ENCODE peak calls at places on chromosomes 3 and 15, in nine cellular contexts. One of them, this sample, is unnamed.

GRCh38 chr3:66037330-66037985 is 1.3 kb downstream of the MAGI1 start:
- DNase-seq in coronary artery: peak
- DNase-seq in body of pancreas: peak
- DNase-seq in Peyer's patch: peak
- DNase-seq in spleen: no peak
- DNase-seq in GM12865: no peak
- DNase-seq in esophagus muscularis mucosa: no peak
- DNase-seq in cardiac fibroblast: peak
- DNase-seq in epithelial cell of esophagus: peak
- DNase-seq in this sample: no peak

GRCh38 chr3:26590919-26591318 is 31.7 kb upstream of the LRRC3B start:
- DNase-seq in coronary artery: no peak
- DNase-seq in body of pancreas: no peak
- DNase-seq in Peyer's patch: no peak
- DNase-seq in spleen: no peak
- DNase-seq in GM12865: no peak
- DNase-seq in esophagus muscularis mucosa: no peak
- DNase-seq in cardiac fibroblast: no peak
- DNase-seq in epithelial cell of esophagus: peak
- DNase-seq in this sample: no peak

GRCh38 chr3:50354186-50354764 is 3.6 kb downstream of the CYB561D2 start:
- DNase-seq in coronary artery: no peak
- DNase-seq in body of pancreas: no peak
- DNase-seq in Peyer's patch: no peak
- DNase-seq in spleen: no peak
- DNase-seq in GM12865: no peak
- DNase-seq in esophagus muscularis mucosa: no peak
- DNase-seq in cardiac fibroblast: no peak
- DNase-seq in epithelial cell of esophagus: no peak
- DNase-seq in this sample: no peak

GRCh38 chr3:114709102-114709501 is 415.3 kb downstream of the TIGIT start:
- DNase-seq in coronary artery: no peak
- DNase-seq in body of pancreas: no peak
- DNase-seq in Peyer's patch: no peak
- DNase-seq in spleen: no peak
- DNase-seq in GM12865: no peak
- DNase-seq in esophagus muscularis mucosa: no peak
- DNase-seq in cardiac fibroblast: peak
- DNase-seq in epithelial cell of esophagus: peak
- DNase-seq in this sample: peak

GRCh38 chr3:53045784-53046170 is at the start of gene SFMBT1:
- DNase-seq in coronary artery: peak
- DNase-seq in body of pancreas: peak
- DNase-seq in Peyer's patch: peak
- DNase-seq in spleen: peak
- DNase-seq in GM12865: peak
- DNase-seq in esophagus muscularis mucosa: no peak
- DNase-seq in cardiac fibroblast: peak
- DNase-seq in epithelial cell of esophagus: peak
- DNase-seq in this sample: no peak

GRCh38 chr3:118980832-118981231 is 53.8 kb downstream of the IGSF11 start:
- DNase-seq in coronary artery: no peak
- DNase-seq in body of pancreas: no peak
- DNase-seq in Peyer's patch: no peak
- DNase-seq in spleen: no peak
- DNase-seq in GM12865: no peak
- DNase-seq in esophagus muscularis mucosa: no peak
- DNase-seq in cardiac fibroblast: no peak
- DNase-seq in epithelial cell of esophagus: no peak
- DNase-seq in this sample: no peak

GRCh38 chr15:73956276-73957086 is 30.2 kb downstream of the LOXL1 start:
- DNase-seq in coronary artery: peak
- DNase-seq in body of pancreas: no peak
- DNase-seq in Peyer's patch: no peak
- DNase-seq in spleen: peak
- DNase-seq in GM12865: no peak
- DNase-seq in esophagus muscularis mucosa: no peak
- DNase-seq in cardiac fibroblast: peak
- DNase-seq in epithelial cell of esophagus: peak
- DNase-seq in this sample: peak

GRCh38 chr15:45314960-45315359 is 62.9 kb downstream of the SLC28A2 start:
- DNase-seq in coronary artery: no peak
- DNase-seq in body of pancreas: peak
- DNase-seq in Peyer's patch: no peak
- DNase-seq in spleen: no peak
- DNase-seq in GM12865: peak
- DNase-seq in esophagus muscularis mucosa: no peak
- DNase-seq in cardiac fibroblast: peak
- DNase-seq in epithelial cell of esophagus: peak
- DNase-seq in this sample: no peak

GRCh38 chr3:10557783-10558373 is 52.5 kb upstream of the ATP2B2 start:
- DNase-seq in coronary artery: peak
- DNase-seq in body of pancreas: no peak
- DNase-seq in Peyer's patch: no peak
- DNase-seq in spleen: no peak
- DNase-seq in GM12865: no peak
- DNase-seq in esophagus muscularis mucosa: peak
- DNase-seq in cardiac fibroblast: peak
- DNase-seq in epithelial cell of esophagus: peak
- DNase-seq in this sample: no peak

GRCh38 chr3:29331830-29332637 is 51.2 kb downstream of the RBMS3 start:
- DNase-seq in coronary artery: no peak
- DNase-seq in body of pancreas: no peak
- DNase-seq in Peyer's patch: no peak
- DNase-seq in spleen: no peak
- DNase-seq in GM12865: peak
- DNase-seq in esophagus muscularis mucosa: no peak
- DNase-seq in cardiac fibroblast: no peak
- DNase-seq in epithelial cell of esophagus: peak
- DNase-seq in this sample: no peak

GRCh38 chr15:69060744-69061143 is 46.2 kb downstream of the NOX5 start:
- DNase-seq in coronary artery: no peak
- DNase-seq in body of pancreas: no peak
- DNase-seq in Peyer's patch: no peak
- DNase-seq in spleen: no peak
- DNase-seq in GM12865: peak
- DNase-seq in esophagus muscularis mucosa: no peak
- DNase-seq in cardiac fibroblast: no peak
- DNase-seq in epithelial cell of esophagus: no peak
- DNase-seq in this sample: no peak

GRCh38 chr3:33134026-33134625 is 20.3 kb downstream of the CRTAP start:
- DNase-seq in coronary artery: no peak
- DNase-seq in body of pancreas: no peak
- DNase-seq in Peyer's patch: no peak
- DNase-seq in spleen: no peak
- DNase-seq in GM12865: peak
- DNase-seq in esophagus muscularis mucosa: no peak
- DNase-seq in cardiac fibroblast: no peak
- DNase-seq in epithelial cell of esophagus: peak
- DNase-seq in this sample: no peak

GRCh38 chr3:142088522-142088921 is 60.8 kb downstream of the TFDP2 start:
- DNase-seq in coronary artery: no peak
- DNase-seq in body of pancreas: no peak
- DNase-seq in Peyer's patch: no peak
- DNase-seq in spleen: no peak
- DNase-seq in GM12865: no peak
- DNase-seq in esophagus muscularis mucosa: no peak
- DNase-seq in cardiac fibroblast: peak
- DNase-seq in epithelial cell of esophagus: peak
- DNase-seq in this sample: no peak

GRCh38 chr3:13492976-13493866 is 13.1 kb downstream of the HDAC11 start:
- DNase-seq in coronary artery: no peak
- DNase-seq in body of pancreas: no peak
- DNase-seq in Peyer's patch: no peak
- DNase-seq in spleen: peak
- DNase-seq in GM12865: no peak
- DNase-seq in esophagus muscularis mucosa: no peak
- DNase-seq in cardiac fibroblast: no peak
- DNase-seq in epithelial cell of esophagus: no peak
- DNase-seq in this sample: no peak

GRCh38 chr3:186365202-186365974 is 3.4 kb upstream of the DGKG start:
- DNase-seq in coronary artery: peak
- DNase-seq in body of pancreas: peak
- DNase-seq in Peyer's patch: no peak
- DNase-seq in spleen: no peak
- DNase-seq in GM12865: no peak
- DNase-seq in esophagus muscularis mucosa: no peak
- DNase-seq in cardiac fibroblast: peak
- DNase-seq in epithelial cell of esophagus: peak
- DNase-seq in this sample: no peak

GRCh38 chr15:25175789-25176615 is 221.2 kb downstream of the SNRPN start:
- DNase-seq in coronary artery: no peak
- DNase-seq in body of pancreas: peak
- DNase-seq in Peyer's patch: peak
- DNase-seq in spleen: peak
- DNase-seq in GM12865: no peak
- DNase-seq in esophagus muscularis mucosa: no peak
- DNase-seq in cardiac fibroblast: no peak
- DNase-seq in epithelial cell of esophagus: no peak
- DNase-seq in this sample: no peak

GRCh38 chr15:32990071-32990470 is 204.4 kb downstream of the FMN1 start:
- DNase-seq in coronary artery: no peak
- DNase-seq in body of pancreas: no peak
- DNase-seq in Peyer's patch: no peak
- DNase-seq in spleen: no peak
- DNase-seq in GM12865: no peak
- DNase-seq in esophagus muscularis mucosa: no peak
- DNase-seq in cardiac fibroblast: peak
- DNase-seq in epithelial cell of esophagus: no peak
- DNase-seq in this sample: no peak

GRCh38 chr15:32994810-32995424 is 199.6 kb downstream of the FMN1 start:
- DNase-seq in coronary artery: no peak
- DNase-seq in body of pancreas: no peak
- DNase-seq in Peyer's patch: no peak
- DNase-seq in spleen: no peak
- DNase-seq in GM12865: peak
- DNase-seq in esophagus muscularis mucosa: no peak
- DNase-seq in cardiac fibroblast: peak
- DNase-seq in epithelial cell of esophagus: peak
- DNase-seq in this sample: no peak

GRCh38 chr15:32991544-32992192 is 202.8 kb downstream of the FMN1 start:
- DNase-seq in coronary artery: no peak
- DNase-seq in body of pancreas: no peak
- DNase-seq in Peyer's patch: no peak
- DNase-seq in spleen: no peak
- DNase-seq in GM12865: no peak
- DNase-seq in esophagus muscularis mucosa: no peak
- DNase-seq in cardiac fibroblast: no peak
- DNase-seq in epithelial cell of esophagus: no peak
- DNase-seq in this sample: no peak

GRCh38 chr15:32998182-32998581 is 196.3 kb downstream of the FMN1 start:
- DNase-seq in coronary artery: no peak
- DNase-seq in body of pancreas: peak
- DNase-seq in Peyer's patch: no peak
- DNase-seq in spleen: no peak
- DNase-seq in GM12865: no peak
- DNase-seq in esophagus muscularis mucosa: peak
- DNase-seq in cardiac fibroblast: no peak
- DNase-seq in epithelial cell of esophagus: no peak
- DNase-seq in this sample: no peak

GRCh38 chr15:32993285-32993684 is 201.2 kb downstream of the FMN1 start:
- DNase-seq in coronary artery: no peak
- DNase-seq in body of pancreas: no peak
- DNase-seq in Peyer's patch: no peak
- DNase-seq in spleen: no peak
- DNase-seq in GM12865: peak
- DNase-seq in esophagus muscularis mucosa: no peak
- DNase-seq in cardiac fibroblast: peak
- DNase-seq in epithelial cell of esophagus: peak
- DNase-seq in this sample: no peak
- TF ChIP-seq CTCF in coronary artery: no peak
- TF ChIP-seq CTCF in body of pancreas: no peak
- TF ChIP-seq CTCF in Peyer's patch: peak
- TF ChIP-seq CTCF in spleen: no peak
- TF ChIP-seq CTCF in GM12865: no peak
- TF ChIP-seq CTCF in esophagus muscularis mucosa: no peak
- TF ChIP-seq CTCF in cardiac fibroblast: peak
- TF ChIP-seq CTCF in epithelial cell of esophagus: peak
- TF ChIP-seq CTCF in this sample: peak

GRCh38 chr15:33067456-33067855 is 127.1 kb downstream of the FMN1 start:
- DNase-seq in coronary artery: no peak
- DNase-seq in body of pancreas: no peak
- DNase-seq in Peyer's patch: no peak
- DNase-seq in spleen: no peak
- DNase-seq in GM12865: no peak
- DNase-seq in esophagus muscularis mucosa: no peak
- DNase-seq in cardiac fibroblast: no peak
- DNase-seq in epithelial cell of esophagus: peak
- DNase-seq in this sample: peak
- H3K4me3 ChIP-seq in coronary artery: no peak
- H3K4me3 ChIP-seq in body of pancreas: no peak
- H3K4me3 ChIP-seq in Peyer's patch: peak
- H3K4me3 ChIP-seq in spleen: no peak
- H3K4me3 ChIP-seq in GM12865: no peak
- H3K4me3 ChIP-seq in esophagus muscularis mucosa: no peak
- H3K4me3 ChIP-seq in cardiac fibroblast: no peak
- H3K4me3 ChIP-seq in epithelial cell of esophagus: no peak
- H3K4me3 ChIP-seq in this sample: peak

GRCh38 chr3:177050466-177051237 is 146.6 kb downstream of the TBL1XR1 start:
- DNase-seq in coronary artery: no peak
- DNase-seq in body of pancreas: no peak
- DNase-seq in Peyer's patch: no peak
- DNase-seq in spleen: no peak
- DNase-seq in GM12865: peak
- DNase-seq in esophagus muscularis mucosa: no peak
- DNase-seq in cardiac fibroblast: peak
- DNase-seq in epithelial cell of esophagus: peak
- DNase-seq in this sample: peak
- TF ChIP-seq CTCF in coronary artery: no peak
- TF ChIP-seq CTCF in body of pancreas: peak
- TF ChIP-seq CTCF in Peyer's patch: peak
- TF ChIP-seq CTCF in spleen: peak
- TF ChIP-seq CTCF in GM12865: peak
- TF ChIP-seq CTCF in esophagus muscularis mucosa: peak
- TF ChIP-seq CTCF in cardiac fibroblast: peak
- TF ChIP-seq CTCF in epithelial cell of esophagus: peak
- TF ChIP-seq CTCF in this sample: peak

DNA sequence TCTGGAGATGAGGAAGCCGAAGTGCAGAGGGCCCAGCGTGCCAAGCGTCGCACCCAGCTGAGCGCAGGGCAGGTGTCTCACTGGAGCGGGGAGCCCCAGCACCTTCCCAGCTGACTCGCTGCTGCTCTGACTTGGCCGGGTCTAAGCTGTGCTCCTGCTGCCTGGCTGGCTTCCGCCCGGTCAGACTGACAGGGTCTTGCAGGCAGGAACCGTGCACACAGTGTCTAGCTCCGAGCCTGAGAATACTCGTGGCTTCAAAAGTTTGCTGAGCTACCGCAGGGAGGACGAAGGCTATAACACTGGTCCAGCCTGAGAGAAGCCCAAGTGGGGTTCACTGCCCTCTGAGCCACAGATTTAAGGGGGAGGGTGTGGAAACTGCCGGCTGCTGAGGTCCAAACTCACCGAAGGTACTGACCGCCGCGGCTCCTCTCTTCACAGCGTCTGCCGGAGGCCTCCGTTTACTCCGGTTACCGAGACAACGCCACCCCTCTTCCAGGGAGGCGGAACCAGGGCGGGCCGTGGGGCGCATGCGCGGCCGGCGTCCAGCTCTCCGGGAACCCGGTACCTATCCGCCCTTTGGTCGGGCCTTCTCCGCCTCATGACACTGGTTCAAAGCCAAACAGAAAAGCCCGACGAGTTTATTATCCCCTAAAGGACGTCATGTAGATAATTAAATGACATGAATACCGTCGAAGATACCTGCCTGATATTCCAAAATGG is at the start of gene CFAP44:
- DNase-seq in coronary artery: peak
- DNase-seq in body of pancreas: peak
- DNase-seq in Peyer's patch: peak
- DNase-seq in spleen: peak
- DNase-seq in GM12865: peak
- DNase-seq in esophagus muscularis mucosa: no peak
- DNase-seq in cardiac fibroblast: peak
- DNase-seq in epithelial cell of esophagus: peak
- DNase-seq in this sample: no peak
- H3K4me3 ChIP-seq in coronary artery: peak
- H3K4me3 ChIP-seq in body of pancreas: no peak
- H3K4me3 ChIP-seq in Peyer's patch: peak
- H3K4me3 ChIP-seq in spleen: peak
- H3K4me3 ChIP-seq in GM12865: no peak
- H3K4me3 ChIP-seq in esophagus muscularis mucosa: peak
- H3K4me3 ChIP-seq in cardiac fibroblast: peak
- H3K4me3 ChIP-seq in epithelial cell of esophagus: peak
- H3K4me3 ChIP-seq in this sample: no peak

This sample was measured in AG09309.